ENCODE peak calls at places on chromosomes 1 and 21, in ten cellular contexts. J is fibroblast of lung; P is GM23248; Q is kidney; C is heart right ventricle; T is AG04450; K is choroid plexus epithelial cell; I is CD8-positive, alpha-beta memory T cell; U is upper lobe of left lung; N is HCT116. D is an unnamed sample.

GRCh38 chr1:81576996-81577697 is 223.6 kb upstream of the ADGRL2 start:
- DNase-seq in I (no peak), T (no peak), U (no peak), K (no peak), J (no peak), Q (no peak), C (no peak), P (no peak), N (no peak), D (no peak)

GRCh38 chr1:71770121-71770520 is 512.2 kb downstream of the NEGR1 start:
- DNase-seq in P (peak), J (peak), C (no peak), T (peak), U (no peak), N (no peak), Q (no peak), K (peak), I (no peak), D (peak)

GRCh38 chr1:151596166-151596933 is 15.5 kb upstream of the SNX27 start:
- DNase-seq in T (no peak), J (peak), C (no peak), N (no peak), Q (peak), K (peak), I (no peak), U (no peak), P (no peak), D (peak)

GRCh38 chr1:91545506-91546300 is 45.1 kb downstream of the CDC7 start:
- DNase-seq in K (no peak), C (no peak), I (no peak), U (no peak), N (no peak), P (no peak), J (no peak), T (no peak), Q (no peak), D (no peak)

GRCh38 chr21:31124005-31124404 is 85.7 kb upstream of the KRTAP19-8 start:
- DNase-seq in T (no peak), Q (no peak), P (no peak), J (no peak), K (no peak), I (no peak), C (no peak), N (no peak), U (no peak), D (no peak)

GRCh38 chr21:29719561-29719960 is 220.2 kb downstream of the GRIK1 start:
- DNase-seq in I (no peak), N (no peak), Q (no peak), P (no peak), U (no peak), T (no peak), J (no peak), C (no peak), K (no peak), D (no peak)

GRCh38 chr1:224466151-224466550 is 31.6 kb upstream of the WDR26 start:
- DNase-seq in K (no peak), Q (no peak), J (no peak), U (no peak), C (no peak), T (no peak), N (no peak), I (no peak), P (no peak), D (no peak)

GRCh38 chr1:36486436-36487335 is 4.0 kb upstream of the CSF3R start:
- DNase-seq in J (no peak), C (peak), I (no peak), P (no peak), N (no peak), U (peak), K (peak), Q (peak), T (no peak), D (no peak)

GRCh38 chr1:55696181-55696580 is 481.0 kb upstream of the USP24 start:
- DNase-seq in U (no peak), J (peak), I (no peak), N (no peak), P (peak), T (peak), K (peak), Q (no peak), C (no peak), D (peak)

GRCh38 chr1:160707171-160708109 is 4.2 kb downstream of the CD48 start:
- DNase-seq in N (no peak), Q (no peak), J (no peak), C (no peak), T (no peak), P (no peak), K (no peak), I (peak), U (no peak), D (no peak)

GRCh38 chr1:59703226-59703917 is 111.4 kb upstream of the HOOK1 start:
- DNase-seq in P (peak), C (no peak), I (no peak), N (no peak), Q (no peak), K (peak), T (no peak), U (no peak), J (peak), D (peak)

GRCh38 chr1:180158149-180159147 is 3.8 kb downstream of the QSOX1 start:
- DNase-seq in C (no peak), J (no peak), P (no peak), U (no peak), Q (no peak), K (no peak), T (no peak), N (no peak), I (no peak), D (no peak)

GRCh38 chr1:115164940-115165718 is 75.8 kb upstream of the TSPAN2 start:
- DNase-seq in K (no peak), I (no peak), J (no peak), C (no peak), Q (no peak), N (no peak), T (no peak), P (no peak), U (no peak), D (no peak)

GRCh38 chr1:203325418-203326091 is 20.2 kb downstream of the BTG2 start:
- DNase-seq in Q (no peak), K (no peak), U (no peak), J (no peak), T (no peak), N (no peak), I (no peak), C (peak), P (no peak), D (no peak)

GRCh38 chr21:42411197-42411869 is 7.6 kb downstream of the UBASH3A start:
- DNase-seq in C (no peak), K (no peak), J (no peak), Q (no peak), U (no peak), P (no peak), I (no peak), N (no peak), T (no peak), D (no peak)

GRCh38 chr1:238113222-238113621 is 222.5 kb upstream of the ZP4 start:
- DNase-seq in N (no peak), Q (no peak), C (no peak), K (no peak), P (no peak), I (no peak), U (no peak), T (no peak), J (no peak), D (no peak)

GRCh38 chr1:118116401-118116800 is 68.6 kb downstream of the SPAG17 start:
- DNase-seq in N (no peak), P (peak), Q (no peak), T (no peak), I (no peak), K (no peak), C (no peak), U (no peak), J (peak), D (peak)

GRCh38 chr1:22121421-22121911 is 21.4 kb downstream of the WNT4 start:
- DNase-seq in Q (no peak), J (no peak), U (peak), T (no peak), K (peak), I (no peak), P (no peak), C (no peak), N (no peak), D (no peak)

GRCh38 chr1:92409946-92410345 is 76.8 kb downstream of the GFI1 start:
- DNase-seq in K (no peak), T (no peak), J (no peak), Q (no peak), P (no peak), U (peak), N (no peak), I (no peak), C (no peak), D (no peak)

GRCh38 chr1:115771847-115772457 is 3.4 kb upstream of the CASQ2 start:
- DNase-seq in I (no peak), U (no peak), N (peak), K (peak), T (peak), P (peak), Q (no peak), J (peak), C (peak), D (peak)

GRCh38 chr1:222632749-222633148 is 14.9 kb downstream of the MIA3 start:
- DNase-seq in T (no peak), K (no peak), C (no peak), P (no peak), J (no peak), I (no peak), U (no peak), Q (no peak), N (no peak), D (no peak)

GRCh38 chr1:61636392-61636791 is 88.5 kb downstream of the TM2D1 start:
- DNase-seq in C (no peak), P (no peak), U (no peak), T (no peak), K (no peak), J (no peak), N (no peak), I (no peak), Q (no peak), D (no peak)

GRCh38 chr21:44706026-44706705 is 5.2 kb downstream of the TSPEAR start:
- DNase-seq in C (no peak), N (no peak), J (no peak), U (peak), P (no peak), I (no peak), T (no peak), K (no peak), Q (no peak), D (no peak)

GRCh38 chr1:64956241-64956640 is 10.1 kb downstream of the JAK1 start:
- DNase-seq in N (no peak), Q (no peak), K (peak), J (peak), T (no peak), C (no peak), I (no peak), P (peak), U (no peak), D (peak)

GRCh38 chr1:53690411-53690810 is 48.6 kb downstream of the GLIS1 start:
- DNase-seq in U (no peak), Q (no peak), K (no peak), C (no peak), P (no peak), J (peak), N (no peak), T (no peak), I (no peak), D (no peak)

GRCh38 chr1:10782491-10783244 is 13.8 kb downstream of the CASZ1 start:
- DNase-seq in K (no peak), P (no peak), U (no peak), N (no peak), I (no peak), T (no peak), Q (peak), J (no peak), C (no peak), D (no peak)

GRCh38 chr1:25702101-25702775 is 85.6 kb downstream of the MAN1C1 start:
- DNase-seq in T (no peak), K (peak), P (peak), N (no peak), I (no peak), C (no peak), J (peak), Q (no peak), U (no peak), D (peak)

GRCh38 chr1:22831729-22832413 is 121.2 kb downstream of the EPHB2 start:
- DNase-seq in Q (peak), C (no peak), T (peak), P (peak), U (no peak), J (peak), I (no peak), N (peak), K (peak), D (peak)

GRCh38 chr1:165235777-165236285 is 120.7 kb downstream of the LMX1A start:
- DNase-seq in N (no peak), T (no peak), C (no peak), Q (peak), P (no peak), I (no peak), U (peak), K (no peak), J (no peak), D (no peak)

GRCh38 chr21:30625449-30625848 is 5.0 kb downstream of the KRTAP20-4 start:
- DNase-seq in J (no peak), U (no peak), K (no peak), I (no peak), T (no peak), Q (no peak), C (no peak), P (no peak), N (no peak), D (no peak)

GRCh38 chr1:25651036-25651640 is 34.5 kb downstream of the MAN1C1 start:
- DNase-seq in U (no peak), C (no peak), I (no peak), K (no peak), J (no peak), P (no peak), Q (no peak), T (no peak), N (no peak), D (no peak)

GRCh38 chr1:63868220-63868897 is 94.5 kb downstream of the ROR1 start:
- DNase-seq in Q (no peak), I (no peak), K (no peak), C (no peak), P (peak), J (peak), U (no peak), N (peak), T (no peak), D (peak)

GRCh38 chr21:41926068-41926806 is 27.6 kb downstream of the C2CD2 start:
- DNase-seq in N (no peak), P (peak), K (peak), U (no peak), T (peak), Q (no peak), J (peak), I (peak), C (no peak), D (peak)

GRCh38 chr1:21302747-21303715 is 12.8 kb upstream of the ECE1 start:
- DNase-seq in C (no peak), Q (no peak), T (peak), I (no peak), N (no peak), P (peak), J (peak), K (peak), U (no peak), D (peak)

GRCh38 chr1:64006276-64007051 is 197.0 kb upstream of the UBE2U start:
- DNase-seq in C (no peak), Q (no peak), N (peak), J (peak), P (peak), K (peak), U (no peak), T (no peak), I (no peak), D (peak)

GRCh38 chr1:39609618-39610331 is 29.7 kb downstream of the HEYL start:
- DNase-seq in C (peak), U (peak), N (peak), T (no peak), Q (peak), J (peak), K (peak), I (peak), P (peak), D (no peak)

GRCh38 chr1:94974824-94975223 is 47.9 kb upstream of the CNN3 start:
- DNase-seq in P (peak), J (peak), U (no peak), Q (no peak), C (no peak), K (no peak), T (no peak), I (no peak), N (no peak), D (peak)

GRCh38 chr1:231507476-231508355 is 20.8 kb upstream of the TSNAX start:
- DNase-seq in N (no peak), I (no peak), P (no peak), U (no peak), J (no peak), K (no peak), C (no peak), T (no peak), Q (no peak), D (no peak)

GRCh38 chr1:109025691-109026090 is 16.2 kb downstream of the WDR47 start:
- DNase-seq in J (peak), U (no peak), C (no peak), N (no peak), P (peak), K (no peak), Q (no peak), I (no peak), T (no peak), D (no peak)

GRCh38 chr1:234276389-234276788 is 96.9 kb upstream of the COA6 start:
- DNase-seq in N (no peak), I (no peak), U (no peak), Q (no peak), J (no peak), K (no peak), P (no peak), C (no peak), T (no peak), D (no peak)

GRCh38 chr1:51214615-51215131 is 21.4 kb upstream of the RNF11 start:
- DNase-seq in I (no peak), N (no peak), P (peak), K (peak), T (peak), Q (no peak), J (peak), U (no peak), C (no peak), D (peak)

GRCh38 chr1:51218570-51218969 is 17.5 kb upstream of the RNF11 start:
- DNase-seq in P (no peak), J (no peak), Q (no peak), N (no peak), C (no peak), U (no peak), I (no peak), K (no peak), T (no peak), D (no peak)

GRCh38 chr1:51216631-51217030 is 19.4 kb upstream of the RNF11 start:
- DNase-seq in P (no peak), C (no peak), N (no peak), U (no peak), I (no peak), J (no peak), T (no peak), K (no peak), Q (no peak), D (no peak)

GRCh38 chr1:51217101-51217500 is 19.0 kb upstream of the RNF11 start:
- DNase-seq in I (no peak), P (no peak), T (no peak), Q (no peak), J (no peak), C (no peak), K (no peak), U (no peak), N (no peak), D (no peak)

GRCh38 chr1:51215169-51215568 is 20.9 kb upstream of the RNF11 start:
- DNase-seq in I (no peak), P (peak), N (no peak), T (no peak), Q (no peak), C (no peak), J (peak), U (no peak), K (no peak), D (peak)
- H3K4me3 ChIP-seq in I (no peak), P (peak), N (no peak), T (no peak), Q (no peak), C (no peak), J (no peak), U (no peak), K (no peak), D (no peak)

DNA sequence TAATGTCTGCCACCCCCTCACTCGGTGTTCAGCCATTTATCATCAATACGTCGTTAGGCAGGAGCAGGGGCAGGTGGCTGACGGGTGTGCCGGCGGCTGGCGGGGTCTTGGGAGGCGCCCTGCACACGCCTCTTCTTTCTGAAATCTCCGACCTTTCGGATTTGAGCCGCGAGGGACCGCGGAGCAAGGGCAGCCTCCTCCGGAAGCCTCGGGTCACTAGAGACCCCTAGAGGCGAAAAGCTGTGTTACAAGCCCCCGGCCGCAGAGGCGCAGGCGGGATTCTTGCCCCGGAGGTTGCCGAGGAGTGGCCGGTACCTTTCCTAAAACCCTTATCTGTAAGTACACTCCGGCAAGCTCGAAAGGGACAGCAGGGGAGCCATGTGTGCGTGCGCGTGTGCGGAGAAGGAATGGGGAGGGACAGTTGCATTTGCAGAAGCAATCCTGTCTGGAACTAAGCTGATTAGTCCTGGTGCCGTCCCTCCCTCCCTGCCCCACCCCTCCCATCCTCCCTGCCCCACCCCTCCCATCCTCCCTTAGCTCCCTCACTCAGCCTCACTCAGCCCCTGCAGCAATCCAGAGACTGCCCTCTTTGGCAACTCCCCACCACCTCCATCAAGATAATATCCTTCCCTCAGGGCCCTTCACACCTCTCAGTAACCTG is 11.0 kb downstream of the BRINP2 start:
- DNase-seq in N (peak), T (no peak), K (peak), J (peak), P (peak), I (no peak), C (peak), U (peak), Q (peak), D (peak)
- H3K4me3 ChIP-seq in N (peak), T (peak), K (peak), J (no peak), P (peak), I (no peak), C (peak), U (no peak), Q (peak), D (peak)

DNA sequence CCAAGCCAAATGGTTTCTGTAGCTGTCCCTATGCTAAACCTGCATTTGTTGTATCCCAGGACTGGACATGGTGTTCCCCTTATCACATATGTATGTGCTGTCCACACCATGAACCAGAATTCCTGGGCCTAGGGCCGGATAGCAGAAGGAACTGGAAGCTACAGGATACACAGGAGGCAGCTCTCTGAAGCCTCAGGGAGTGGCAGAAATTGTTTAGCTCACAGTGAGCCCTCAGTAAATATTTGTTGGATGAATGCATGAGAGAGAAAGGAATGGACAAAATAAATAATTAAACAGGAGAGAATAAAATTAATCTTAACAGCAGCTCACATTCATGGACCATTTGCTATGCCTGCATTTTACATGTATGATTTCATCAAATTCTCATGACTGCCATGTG is 2.1 kb downstream of the NIPAL3 start:
- DNase-seq in J (peak), C (no peak), I (no peak), U (no peak), K (peak), Q (no peak), T (peak), P (peak), N (no peak), D (no peak)
- H3K4me3 ChIP-seq in J (no peak), C (no peak), I (peak), U (no peak), K (no peak), Q (no peak), T (peak), P (peak), N (no peak), D (no peak)

DNA sequence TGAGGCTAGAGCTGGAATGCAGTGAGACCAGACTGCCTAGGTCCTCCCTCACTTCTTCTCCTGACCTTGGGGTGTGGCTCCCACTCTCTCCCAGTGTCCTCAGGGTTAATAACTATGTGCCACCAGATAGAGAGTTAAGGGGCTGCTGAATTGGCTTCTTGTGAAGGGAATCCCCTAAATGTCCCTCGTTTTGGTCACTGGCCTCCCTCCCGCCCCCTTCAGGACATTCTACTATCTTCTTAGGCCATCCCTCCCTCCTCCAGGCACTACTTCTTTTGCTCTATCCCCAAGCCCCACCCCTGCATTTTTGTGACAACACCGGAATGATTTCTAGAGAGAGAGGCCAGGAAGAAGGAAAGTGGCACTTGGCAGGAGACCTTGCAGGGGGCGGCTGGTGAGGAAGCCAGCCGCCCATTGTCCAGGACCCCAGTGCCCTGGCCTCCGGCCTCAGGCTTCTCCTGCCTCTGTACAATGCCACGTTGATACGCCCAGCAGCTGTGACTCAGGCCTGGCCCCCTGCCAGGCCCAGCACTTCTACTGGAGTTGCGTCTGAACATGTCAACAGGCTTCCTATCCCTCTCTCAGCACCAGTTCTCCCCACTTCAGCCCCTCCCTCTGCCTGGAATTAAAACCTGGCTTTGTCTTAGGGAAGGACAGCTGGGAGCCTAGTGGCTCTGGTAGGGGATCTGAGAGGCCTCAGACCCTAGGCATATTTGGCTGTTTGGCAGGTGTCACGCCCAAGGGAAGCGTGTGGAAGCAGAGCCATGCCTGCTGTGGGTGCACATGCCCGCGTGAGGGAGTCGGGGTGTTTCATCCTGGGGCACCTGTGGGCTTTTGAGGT is 9.1 kb downstream of the LMNA start:
- DNase-seq in Q (peak), I (peak), P (peak), U (peak), J (peak), T (peak), K (peak), C (peak), N (peak), D (peak)
- H3K4me3 ChIP-seq in Q (peak), I (no peak), P (peak), U (peak), J (peak), T (peak), K (peak), C (peak), N (peak), D (peak)

D was measured in fibroblast of the aortic adventitia.